ENCODE peak calls at places on chromosomes 3 and 15, in nine cellular contexts. X is HCT116, A is hepatocyte, I is OCI-LY7, L is neural progenitor cell, V is GM23248, T is GM23338, H is SK-N-SH, Z is PC-3. D is an unnamed sample.
A peak's percentile ranks its signal among the peaks of the same experiment; 100 is the strongest.

GRCh38 chr3:122391674-122392446 is 7.9 kb downstream of the FAM162A start:
- DNase-seq in V (no peak), A (no peak), H (no peak), X (no peak), I (no peak), T (no peak), L (no peak), Z (no peak), D (no peak)

GRCh38 chr3:153295906-153296305 is 133.9 kb downstream of the RAP2B start:
- DNase-seq in I (no peak), T (no peak), A (no peak), Z (no peak), H (no peak), X (no peak), L (no peak), V (peak; percentile 65), D (no peak)

GRCh38 chr3:179871782-179872181 is 165.0 kb downstream of the PEX5L start:
- DNase-seq in A (no peak), H (no peak), X (no peak), V (peak; percentile 7), Z (no peak), T (no peak), L (peak; percentile 25), I (no peak), D (no peak)

GRCh38 chr15:31039961-31040360 is 48.5 kb upstream of the MTMR10 start:
- DNase-seq in A (no peak), I (no peak), V (no peak), H (no peak), Z (no peak), L (no peak), X (no peak), T (no peak), D (no peak)

GRCh38 chr15:74482661-74483060 is 21.7 kb upstream of the UBL7 start:
- DNase-seq in Z (peak; percentile 7), X (no peak), T (peak; percentile 81), H (peak; percentile 34), V (peak; percentile 11), A (no peak), L (no peak), I (peak; percentile 28), D (no peak)

GRCh38 chr15:101225658-101226057 is 26.2 kb downstream of the CHSY1 start:
- DNase-seq in L (no peak), T (no peak), V (no peak), Z (no peak), I (no peak), H (no peak), A (no peak), X (no peak), D (no peak)

GRCh38 chr3:26574766-26575165 is 47.8 kb upstream of the LRRC3B start:
- DNase-seq in A (no peak), H (no peak), T (no peak), Z (no peak), I (no peak), X (no peak), V (no peak), L (no peak), D (peak; percentile 74)

GRCh38 chr3:5296362-5296761 is 108.9 kb downstream of the EDEM1 start:
- DNase-seq in L (no peak), A (no peak), I (no peak), X (no peak), H (no peak), V (no peak), Z (no peak), T (no peak), D (no peak)

GRCh38 chr3:151580592-151580991 is 119.7 kb upstream of the IGSF10 start:
- DNase-seq in L (no peak), V (peak; percentile 88), I (no peak), Z (no peak), T (no peak), H (no peak), X (no peak), A (peak; percentile 24), D (no peak)

GRCh38 chr3:151576524-151576923 is 115.7 kb upstream of the IGSF10 start:
- DNase-seq in A (no peak), I (no peak), L (no peak), Z (no peak), V (no peak), X (no peak), H (no peak), T (no peak), D (no peak)

GRCh38 chr3:151581046-151581445 is 120.2 kb upstream of the IGSF10 start:
- DNase-seq in H (no peak), I (no peak), A (no peak), X (no peak), L (no peak), V (peak; percentile 37), Z (no peak), T (no peak), D (no peak)

GRCh38 chr3:151578495-151578894 is 117.6 kb upstream of the IGSF10 start:
- DNase-seq in I (no peak), L (no peak), V (no peak), T (peak; percentile 43), A (no peak), H (no peak), X (no peak), Z (peak; percentile 22), D (no peak)

DNA sequence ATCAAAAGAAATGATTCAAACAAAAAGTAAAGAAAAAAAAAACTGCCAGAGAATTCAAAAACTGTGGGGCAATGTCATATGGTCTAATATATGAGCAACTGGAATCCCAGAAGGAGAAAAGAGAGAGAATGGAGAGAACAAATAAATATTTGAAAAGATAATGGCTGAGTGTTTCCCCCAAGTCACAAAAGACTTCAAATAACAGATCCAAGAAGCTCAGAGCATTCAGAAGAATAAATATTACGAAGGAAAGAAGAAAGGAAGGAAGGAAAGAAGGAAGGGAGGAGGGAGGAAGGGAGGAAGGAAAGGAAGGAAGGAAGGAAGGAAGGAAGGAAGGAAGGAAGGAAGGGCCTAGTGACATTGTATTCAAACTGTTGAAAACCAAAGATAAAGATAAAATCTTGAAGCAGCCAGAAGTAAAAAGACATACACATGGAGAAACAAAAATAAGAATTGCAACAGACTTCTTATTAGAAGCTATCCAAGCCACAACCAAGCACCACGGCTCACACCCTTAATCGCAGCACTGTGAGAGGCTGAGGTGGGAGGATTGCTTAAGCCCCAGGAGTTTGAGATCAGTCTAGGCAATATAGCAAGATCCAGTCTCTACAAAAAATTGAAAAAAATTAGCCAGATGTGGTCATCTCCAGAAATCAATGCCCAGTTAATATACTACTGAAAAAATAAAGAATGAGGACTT is 118.9 kb upstream of the IGSF10 start:
- DNase-seq in I (no peak), A (no peak), L (no peak), X (no peak), Z (no peak), T (no peak), V (peak; percentile 81), H (no peak), D (no peak)
- TF ChIP-seq EZH2phosphoT487 in I (no peak), A (no peak), L (no peak), X (no peak), Z (no peak), T (no peak), V (no peak), H (no peak), D (no peak)

DNA sequence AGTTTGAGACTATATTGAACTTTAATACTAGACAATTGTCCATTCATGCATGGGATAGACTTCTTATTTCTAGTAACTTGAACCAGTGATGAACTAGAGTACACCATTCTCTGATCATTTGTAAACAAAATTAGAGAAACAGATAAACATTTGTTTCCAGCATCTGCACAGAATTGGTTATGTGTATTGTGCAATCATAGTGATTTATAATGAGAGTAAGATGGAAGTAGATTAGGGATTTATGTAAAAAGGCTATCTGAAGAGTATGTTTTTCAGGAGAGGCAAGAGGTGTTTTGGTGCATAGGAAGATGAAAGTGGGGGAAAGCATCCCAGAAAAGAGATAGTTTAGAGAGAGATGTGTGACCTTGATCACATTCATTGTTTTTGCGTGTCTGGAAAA is 695.0 kb downstream of the SQOR start:
- DNase-seq in T (no peak), A (no peak), Z (no peak), I (no peak), V (no peak), L (no peak), H (no peak), X (no peak), D (no peak)
- H3K27ac ChIP-seq in T (no peak overlapping the region), A (no peak overlapping the region), Z (no peak overlapping the region), I (no peak overlapping the region), V (no peak overlapping the region), L (no peak overlapping the region), H (no peak overlapping the region), X (no peak overlapping the region), D (no peak overlapping the region)

DNA sequence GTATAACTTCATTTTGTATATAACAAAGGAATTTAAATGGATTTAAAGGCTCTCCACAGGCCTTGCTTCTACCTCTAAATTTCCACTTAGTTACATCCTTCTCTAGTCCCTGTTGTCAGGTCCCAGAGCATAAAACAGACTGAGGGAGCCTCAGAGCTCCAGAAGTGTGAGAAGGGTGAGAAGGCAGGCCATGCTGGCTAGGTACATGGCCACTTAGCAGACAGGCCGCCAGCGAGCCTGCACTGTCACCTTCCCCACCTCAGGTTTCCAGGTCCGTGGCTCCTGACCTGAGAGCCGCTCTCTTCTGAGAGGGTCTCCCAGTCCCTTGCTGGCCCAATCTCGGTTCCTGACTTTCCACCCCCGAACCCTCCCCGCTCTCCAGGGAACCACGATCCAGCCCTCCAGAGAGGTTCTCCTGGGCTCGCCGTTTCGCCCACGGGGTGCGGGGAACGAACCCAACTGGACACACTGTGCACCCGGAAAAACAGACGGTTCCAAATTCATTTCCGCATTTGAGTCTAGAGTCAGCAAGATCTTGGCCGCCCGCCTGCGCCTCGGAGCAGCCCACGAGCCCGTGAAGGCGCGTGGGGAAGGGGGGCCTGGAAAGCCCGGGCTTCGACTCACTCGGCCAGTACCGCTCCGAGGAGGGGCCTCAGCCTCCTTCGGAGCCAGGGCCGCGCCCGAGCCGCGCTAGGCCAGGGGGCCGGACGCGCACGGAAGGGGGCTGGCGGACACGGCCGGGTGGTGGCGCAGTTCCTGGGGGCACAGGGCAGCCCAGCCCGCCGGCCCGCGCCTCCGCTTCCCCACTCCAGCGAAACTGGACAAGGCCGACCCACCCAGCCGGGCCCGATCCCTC is 16.7 kb upstream of the SOX2 start:
- DNase-seq in V (peak; percentile 20), A (peak; percentile 71), Z (no peak), L (peak; percentile 83), X (no peak), H (no peak), I (no peak), T (peak; percentile 81), D (no peak)
- TF ChIP-seq EZH2phosphoT487 in V (no peak), A (no peak), Z (no peak), L (no peak), X (no peak), H (no peak), I (no peak), T (no peak), D (no peak)

GRCh38 chr15:45163508-45163856 is 24.3 kb downstream of the SHF start:
- DNase-seq in V (no peak), H (no peak), T (no peak), X (no peak), L (no peak), A (no peak), I (no peak), Z (no peak), D (no peak)

GRCh38 chr15:45167631-45168205 is 20.0 kb downstream of the SHF start:
- DNase-seq in I (no peak), V (no peak), A (no peak), T (no peak), Z (no peak), X (no peak), L (no peak), H (no peak), D (no peak)

GRCh38 chr15:45166792-45167630 is 20.8 kb downstream of the SHF start:
- DNase-seq in Z (peak; percentile 82), X (peak; percentile 59), I (peak; percentile 91), H (peak; percentile 83), T (peak; percentile 95), L (peak; percentile 94), V (peak; percentile 93), A (peak; percentile 91), D (peak; percentile 91)

GRCh38 chr15:45164914-45165313 is 22.9 kb downstream of the SHF start:
- DNase-seq in X (no peak), Z (no peak), V (no peak), A (no peak), L (no peak), H (no peak), I (no peak), T (no peak), D (no peak)

DNA sequence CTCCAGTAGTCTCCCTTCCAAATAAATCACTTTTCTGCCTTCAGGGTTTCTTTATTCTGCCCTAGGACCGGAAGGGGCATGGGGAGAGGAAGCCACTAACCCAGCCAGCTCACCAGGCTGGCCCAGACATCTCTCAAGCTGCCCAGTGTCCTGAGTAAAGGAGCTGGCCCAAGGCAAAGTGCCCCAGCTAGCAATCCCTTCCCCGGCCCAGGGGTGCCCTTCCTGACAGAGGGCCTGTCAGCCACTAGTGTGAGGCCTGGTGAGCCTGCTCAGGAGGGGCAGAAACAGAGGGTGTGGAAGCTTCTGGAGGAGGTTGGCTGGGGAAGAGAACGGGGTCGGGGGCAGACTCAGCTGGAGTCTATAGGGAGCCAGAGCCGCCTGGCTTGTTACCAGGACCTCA is 22.2 kb downstream of the SHF start:
- DNase-seq in A (no peak), L (no peak), H (no peak), I (no peak), T (no peak), V (no peak), Z (no peak), X (no peak), D (no peak)
- H3K27ac ChIP-seq in A (no peak overlapping the region), L (no peak overlapping the region), H (no peak overlapping the region), I (no peak overlapping the region), T (no peak overlapping the region), V (no peak overlapping the region), Z (no peak overlapping the region), X (peak overlapping the region; percentile 8), D (no peak overlapping the region)

D was measured in MM.1S.